ENCODE peak calls at places on chromosome 11, in four cellular contexts. R, Y, T and H are unnamed samples.

GRCh38 chr11:24043842-24044241 is 453.0 kb upstream of the LUZP2 start:
- DNase-seq in R (no peak), Y (no peak), T (no peak), H (no peak)

GRCh38 chr11:77140231-77140959 is 12.3 kb downstream of the MYO7A start:
- DNase-seq in R (peak; percentile 92), Y (no peak), T (peak; percentile 91), H (no peak)

GRCh38 chr11:84232511-84232910 is 946.3 kb upstream of the CCDC90B start:
- DNase-seq in R (no peak), Y (no peak), T (no peak), H (no peak)

GRCh38 chr11:46105134-46105628 is 16.1 kb downstream of the PHF21A start:
- DNase-seq in R (no peak), Y (no peak), T (no peak), H (no peak)

GRCh38 chr11:78759067-78759466 is 184.4 kb upstream of the NARS2 start:
- DNase-seq in R (no peak), Y (no peak), T (no peak), H (no peak)

GRCh38 chr11:133995066-133995465 is 38.3 kb upstream of the IGSF9B start:
- DNase-seq in R (no peak), Y (no peak), T (no peak), H (no peak)

GRCh38 chr11:43942651-43943356 is 367 bp downstream of the C11orf96 start:
- DNase-seq in R (peak; percentile 52), Y (no peak), T (peak; percentile 68), H (no peak)

GRCh38 chr11:38156495-38157146 is 1558.6 kb upstream of the RAG2 start:
- DNase-seq in R (no peak), Y (no peak), T (no peak), H (no peak)

GRCh38 chr11:65859134-65859811 is 960 bp upstream of the MUS81 start:
- DNase-seq in R (peak; percentile 100), Y (peak; percentile 98), T (peak; percentile 100), H (peak; percentile 96)

DNA sequence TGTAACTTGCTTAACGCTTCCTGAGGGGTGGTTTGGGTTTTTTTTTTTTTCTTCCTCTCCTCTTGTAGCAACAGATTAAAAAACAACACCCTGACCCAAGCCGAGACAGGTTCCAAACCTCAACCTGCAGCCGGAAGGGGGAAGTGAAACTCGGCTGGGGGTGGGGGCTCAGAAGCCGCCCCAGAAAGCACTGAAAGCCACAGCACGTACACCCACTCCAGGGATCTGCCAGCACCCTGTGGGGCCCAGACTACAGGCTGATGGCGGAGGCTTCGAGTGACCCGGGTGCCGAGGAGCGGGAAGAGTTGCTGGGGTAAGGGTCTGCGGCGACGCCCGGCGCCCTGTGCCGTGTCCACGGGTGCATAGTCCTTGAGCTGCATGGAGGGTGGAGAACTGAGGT is at the start of gene LSP1:
- DNase-seq in R (no peak), Y (peak; percentile 88), T (no peak), H (no peak)
- H3K4me3 ChIP-seq in R (no peak within 1 kb of the TSS), Y (peak within 1 kb of the TSS; percentile 100), T (no peak within 1 kb of the TSS), H (no peak within 1 kb of the TSS)

DNA sequence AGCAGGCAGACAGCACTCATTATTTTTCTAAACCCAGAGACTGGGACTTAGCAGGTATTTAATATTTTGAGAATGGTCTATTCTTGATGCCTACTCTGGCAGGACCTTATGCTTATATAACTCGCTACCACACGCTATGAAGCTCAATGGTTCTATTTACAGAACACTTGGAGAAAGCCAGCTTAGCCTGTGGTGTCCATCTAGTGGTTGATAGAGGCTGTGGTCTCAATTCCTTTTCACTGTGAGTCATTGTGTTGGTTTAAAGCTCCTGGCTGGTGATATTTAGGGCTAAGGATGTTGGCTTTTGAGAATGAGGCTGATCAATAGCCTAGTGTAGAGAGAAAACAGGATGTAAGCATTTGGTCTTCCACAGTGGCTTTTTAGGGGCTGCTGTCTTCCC is 206.4 kb downstream of the DBX1 start:
- DNase-seq in R (peak; percentile 78), Y (no peak), T (no peak), H (peak; percentile 55)
- TF ChIP-seq CTCF in R (peak; percentile 65), Y (no peak), T (no peak), H (peak; percentile 46)

DNA sequence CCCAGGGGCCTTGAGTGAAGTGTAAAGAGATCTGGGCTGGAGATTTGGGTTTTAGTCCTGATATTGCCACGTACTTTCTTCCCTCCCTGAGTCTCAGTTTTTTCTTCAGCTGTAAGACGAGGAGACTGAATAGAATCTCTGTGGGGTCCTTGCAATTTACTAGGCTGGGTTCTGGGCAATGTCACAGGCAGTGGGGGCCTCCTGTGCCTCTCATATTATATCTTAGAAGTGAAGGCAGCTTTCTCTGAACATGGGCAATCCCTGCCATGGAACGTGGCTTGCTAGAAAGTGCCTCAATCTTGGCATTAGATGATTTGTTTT is 62.0 kb upstream of the PTPRJ start:
- DNase-seq in R (no peak), Y (no peak), T (no peak), H (no peak)
- H3K27ac ChIP-seq in R (peak overlapping the region; percentile 31), Y (no peak overlapping the region), T (peak overlapping the region; percentile 64), H (peak overlapping the region; percentile 35)

DNA sequence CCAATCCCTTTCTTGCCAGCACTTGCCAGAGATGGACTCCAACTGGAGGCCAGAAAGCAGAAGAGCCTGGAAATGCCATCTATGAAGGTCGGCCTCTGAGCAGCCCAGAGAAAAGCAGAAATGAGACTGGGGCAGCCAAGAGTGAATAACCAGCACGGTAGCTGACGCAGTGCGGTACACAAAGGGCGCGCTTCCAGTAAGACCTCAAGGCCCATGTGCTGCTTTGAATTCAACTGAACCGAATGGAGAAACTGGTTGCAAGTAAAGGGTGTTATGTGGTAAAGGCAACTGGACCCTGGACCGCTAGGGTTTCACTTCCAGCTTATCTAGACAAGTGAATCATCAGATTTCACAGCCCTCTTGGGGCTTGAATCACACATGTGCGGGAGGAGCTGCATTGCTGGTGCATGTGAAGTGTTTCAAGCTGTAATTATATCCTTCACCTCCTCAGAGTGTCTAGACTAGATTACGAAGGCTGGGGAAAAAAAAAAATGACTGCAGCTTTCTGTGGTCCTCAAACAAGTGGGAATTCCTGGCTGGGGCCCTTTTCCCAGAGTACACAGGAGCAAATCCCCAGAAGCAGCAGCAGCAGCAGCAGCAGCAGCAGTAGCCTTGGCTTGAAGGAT is 128.9 kb downstream of the CCDC34 start:
- DNase-seq in R (peak; percentile 97), Y (no peak), T (no peak), H (no peak)
- H3K4me3 ChIP-seq in R (no peak overlapping the region), Y (no peak overlapping the region), T (no peak overlapping the region), H (no peak overlapping the region)